ENCODE peak calls at places on chromosome 1, in eight cellular contexts. C is right lobe of liver, U is BE2C, S is cardiac muscle cell, J is WERI-Rb-1, E is IMR-90, X is tibial artery, N is heart left ventricle. V is an unnamed sample.

GRCh38 chr1:94258873-94259331 is 21.5 kb upstream of the ARHGAP29 start:
- DNase-seq in C (peak; percentile 85), S (no peak), U (peak; percentile 14), J (no peak), X (peak; percentile 73), N (no peak), E (peak; percentile 92), V (no peak)

GRCh38 chr1:116375165-116375883 is 2.3 kb downstream of the ATP1A1 start:
- DNase-seq in N (no peak), X (no peak), C (no peak), J (no peak), U (no peak), E (no peak), S (no peak), V (no peak)

GRCh38 chr1:224874775-224875174 is 54.7 kb upstream of the DNAH14 start:
- DNase-seq in N (no peak), X (no peak), U (no peak), C (no peak), S (no peak), J (peak; percentile 62), E (no peak), V (no peak)

GRCh38 chr1:79052829-79053449 is 46.4 kb upstream of the ADGRL4 start:
- DNase-seq in U (no peak), X (no peak), J (no peak), N (no peak), S (no peak), E (no peak), C (no peak), V (no peak)

GRCh38 chr1:239677362-239677761 is 291.0 kb downstream of the CHRM3 start:
- DNase-seq in N (no peak), U (no peak), J (no peak), E (no peak), S (no peak), X (no peak), C (no peak), V (no peak)

GRCh38 chr1:21647431-21648373 is 21.5 kb downstream of the RAP1GAP start:
- DNase-seq in N (no peak), E (peak; percentile 59), S (peak; percentile 89), X (no peak), J (no peak), C (peak; percentile 43), U (no peak), V (peak; percentile 36)

GRCh38 chr1:235648954-235649721 is 446 bp downstream of the GNG4 start:
- DNase-seq in C (no peak), U (peak; percentile 55), J (peak; percentile 59), N (peak; percentile 35), E (peak; percentile 67), S (peak; percentile 90), X (peak; percentile 41), V (peak; percentile 46)

GRCh38 chr1:96509944-96510343 is 211.6 kb upstream of the PTBP2 start:
- DNase-seq in X (no peak), U (no peak), J (no peak), S (no peak), N (no peak), C (no peak), E (no peak), V (no peak)

GRCh38 chr1:204128964-204129896 is 22.6 kb downstream of the ETNK2 start:
- DNase-seq in X (peak; percentile 60), N (peak; percentile 70), S (peak; percentile 81), C (peak; percentile 95), E (peak; percentile 61), J (peak; percentile 95), U (peak; percentile 82), V (peak; percentile 67)

GRCh38 chr1:185015598-185015997 is 29.8 kb upstream of the RNF2 start:
- DNase-seq in E (no peak), U (no peak), X (no peak), J (no peak), N (no peak), C (no peak), S (no peak), V (no peak)

GRCh38 chr1:244325056-244325764 is 126.5 kb downstream of the ADSS2 start:
- DNase-seq in C (peak; percentile 43), U (no peak), X (no peak), N (no peak), J (no peak), S (no peak), E (peak; percentile 47), V (no peak)

GRCh38 chr1:235650341-235651169 is 971 bp upstream of the GNG4 start:
- DNase-seq in N (no peak), U (peak; percentile 54), J (peak; percentile 78), S (peak; percentile 49), X (no peak), E (no peak), C (peak; percentile 58), V (no peak)

GRCh38 chr1:65001238-65001792 is 35.0 kb upstream of the JAK1 start:
- DNase-seq in X (peak; percentile 86), E (peak; percentile 68), U (no peak), N (peak; percentile 87), C (peak; percentile 63), S (peak; percentile 20), J (no peak), V (peak; percentile 89)

GRCh38 chr1:202311880-202312635 is 29.7 kb downstream of the UBE2T start:
- DNase-seq in X (no peak), U (peak; percentile 66), N (no peak), E (no peak), C (no peak), S (no peak), J (no peak), V (no peak)

GRCh38 chr1:149884433-149885363 is 14.7 kb upstream of the BOLA1 start:
- DNase-seq in N (no peak), S (no peak), C (no peak), J (peak; percentile 62), X (no peak), E (peak; percentile 30), U (no peak), V (no peak)

GRCh38 chr1:11767932-11768704 is 6.1 kb downstream of the C1orf167 start:
- DNase-seq in J (no peak), X (no peak), E (no peak), N (no peak), S (no peak), C (no peak), U (no peak), V (no peak)

GRCh38 chr1:168488153-168488552 is 55.6 kb downstream of the XCL2 start:
- DNase-seq in E (peak; percentile 25), J (no peak), U (peak; percentile 20), S (no peak), N (peak; percentile 35), C (no peak), X (peak; percentile 78), V (peak; percentile 40)

GRCh38 chr1:212860713-212861581 is 2.9 kb downstream of the FLVCR1 start:
- DNase-seq in C (no peak), E (peak; percentile 52), S (peak; percentile 7), U (no peak), J (no peak), N (no peak), X (no peak), V (no peak)
- H3K36me3 ChIP-seq in C (no peaks in the 10 kb centered on the region), E (peaks cover 2% of the 10 kb centered on the region), S (no peaks in the 10 kb centered on the region), U (peaks cover 25% of the 10 kb centered on the region), J (peaks cover 61% of the 10 kb centered on the region), N (no peaks in the 10 kb centered on the region), X (no peaks in the 10 kb centered on the region), V (peaks cover 19% of the 10 kb centered on the region)

DNA sequence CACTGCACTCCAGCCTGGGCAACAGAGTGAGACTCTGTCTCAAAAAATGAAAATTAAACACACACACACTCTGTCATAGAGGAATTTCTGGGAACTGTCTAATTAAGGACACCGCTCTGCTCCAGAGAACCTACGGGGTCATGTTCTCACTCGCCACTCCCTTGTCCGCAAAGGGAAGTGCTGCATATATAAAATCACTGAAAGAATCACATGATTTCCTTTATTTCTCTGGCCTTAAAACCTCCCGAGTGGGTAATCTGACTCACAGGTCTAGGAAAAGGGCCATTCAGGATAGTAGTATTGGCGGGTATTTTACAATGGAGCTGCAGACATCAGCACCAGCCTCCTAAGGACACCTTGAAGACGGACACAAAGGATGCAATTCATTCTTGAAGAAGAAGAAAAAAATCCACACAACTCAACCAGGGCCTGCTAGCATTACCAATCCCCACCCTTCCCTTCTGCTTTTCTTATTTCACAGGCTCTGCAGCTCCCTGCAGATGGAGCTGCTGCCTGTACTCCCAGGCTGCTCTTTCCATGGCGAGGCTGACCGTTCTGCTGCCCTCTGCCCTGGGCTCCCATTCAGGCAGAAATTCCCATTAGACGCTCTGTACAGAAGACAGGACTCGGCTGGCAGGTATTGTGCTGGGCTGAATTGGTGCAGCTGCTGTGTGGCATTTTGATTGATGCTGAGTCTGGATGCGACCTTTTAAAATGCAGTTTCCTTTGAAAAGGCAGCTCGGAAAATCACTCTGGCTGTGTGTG is 53.3 kb upstream of the FAM89A start:
- DNase-seq in N (no peak), S (peak; percentile 14), E (no peak), C (no peak), X (no peak), J (peak; percentile 25), U (no peak), V (no peak)
- TF ChIP-seq CTCF in N (no peak), S (peak; percentile 36), E (no peak), C (no peak), X (no peak), J (peak; percentile 31), U (peak; percentile 10), V (peak; percentile 19)

GRCh38 chr1:87869563-87869962 is 540.9 kb downstream of the LMO4 start:
- DNase-seq in J (no peak), C (no peak), X (no peak), S (no peak), U (no peak), N (no peak), E (peak; percentile 78), V (no peak)

GRCh38 chr1:87872692-87873091 is 544.0 kb downstream of the LMO4 start:
- DNase-seq in U (no peak), X (no peak), C (no peak), S (no peak), N (no peak), J (no peak), E (no peak), V (no peak)

GRCh38 chr1:87866416-87866815 is 537.7 kb downstream of the LMO4 start:
- DNase-seq in S (no peak), C (no peak), E (no peak), X (no peak), U (no peak), N (no peak), J (no peak), V (no peak)

GRCh38 chr1:87867631-87868030 is 539.0 kb downstream of the LMO4 start:
- DNase-seq in J (no peak), X (no peak), C (no peak), S (no peak), E (peak; percentile 7), N (no peak), U (no peak), V (no peak)

DNA sequence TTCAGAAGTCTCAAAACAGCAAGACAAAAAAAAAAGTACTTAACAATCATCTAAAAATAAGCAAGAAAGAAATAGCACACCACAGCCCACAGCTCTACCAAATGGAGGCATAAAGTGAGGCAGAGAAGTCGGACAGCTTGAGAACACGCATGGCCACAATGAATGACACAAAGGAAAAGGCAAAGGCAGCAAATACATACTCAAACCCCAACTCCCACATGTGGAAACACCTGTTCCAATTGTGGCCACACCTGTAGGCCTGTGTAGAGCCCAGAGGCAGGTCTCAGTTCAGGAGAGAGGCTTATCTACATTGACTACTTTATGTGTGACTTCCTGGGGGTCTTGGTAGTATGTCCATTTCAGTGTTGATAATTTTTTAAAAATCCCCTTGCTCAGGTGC is 543.5 kb downstream of the LMO4 start:
- DNase-seq in S (no peak), X (no peak), U (no peak), E (no peak), J (no peak), N (no peak), C (no peak), V (no peak)
- H3K4me3 ChIP-seq in S (no peak overlapping the region), X (no peak overlapping the region), U (no peak overlapping the region), E (no peak overlapping the region), J (no peak overlapping the region), N (no peak overlapping the region), C (no peak overlapping the region), V (no peak overlapping the region)

GRCh38 chr1:36093226-36093625 is 4.5 kb downstream of the ADPRS start:
- DNase-seq in U (no peak), N (no peak), E (no peak), C (no peak), X (no peak), J (no peak), S (no peak), V (no peak)
- H3K36me3 ChIP-seq in U (peaks cover 16% of the 10 kb centered on the region), N (peaks cover 57% of the 10 kb centered on the region), E (peaks cover 35% of the 10 kb centered on the region), C (no peaks in the 10 kb centered on the region), X (peaks cover 42% of the 10 kb centered on the region), J (peaks cover 48% of the 10 kb centered on the region), S (peaks cover 40% of the 10 kb centered on the region), V (peaks cover 47% of the 10 kb centered on the region)